ENCODE peak calls at places on chromosomes 2 and 18, in seven cellular contexts. N is body of pancreas; Y is activated naive CD4-positive, alpha-beta T cell; W is stimulated activated CD4-positive, alpha-beta T cell treated with anti-CD3 and anti-CD28 coated beads, Interleukin-2, amount 100 ng/mL, for 24 hours; C is activated gamma-delta T cell treated with anti-CD3 and anti-CD28 coated beads, Interleukin-2, amount 50 U/mL, for 16 hours; U is islet precursor cell; I is fibroblast of pulmonary artery. Z is an unnamed sample.

GRCh38 chr2:128525653-128526052 is 207.0 kb upstream of the HS6ST1 start:
- DNase-seq in W (no peak), N (no peak), Y (no peak), C (no peak), I (no peak), U (no peak), Z (no peak)

GRCh38 chr2:149579972-149580882 is 7.3 kb downstream of the MMADHC start:
- DNase-seq in U (no peak), C (no peak), I (peak), N (no peak), Y (no peak), W (no peak), Z (no peak)

GRCh38 chr2:161166538-161167409 is 6.5 kb downstream of the TANK start:
- DNase-seq in I (no peak), C (peak), U (no peak), Y (no peak), N (no peak), W (peak), Z (peak)

GRCh38 chr2:10814571-10815331 is 2.2 kb upstream of the PDIA6 start:
- DNase-seq in I (no peak), N (no peak), C (no peak), Y (no peak), U (no peak), W (no peak), Z (no peak)

GRCh38 chr18:9987355-9987754 is 73.5 kb downstream of the VAPA start:
- DNase-seq in C (no peak), I (peak), U (peak), W (no peak), Y (no peak), N (no peak), Z (no peak)

GRCh38 chr2:226023383-226023782 is 623.9 kb downstream of the NYAP2 start:
- DNase-seq in I (no peak), W (no peak), Y (no peak), N (no peak), U (no peak), C (no peak), Z (no peak)

GRCh38 chr2:28647682-28648081 is 103.9 kb upstream of the PPP1CB start:
- DNase-seq in W (no peak), Y (no peak), U (no peak), C (no peak), I (no peak), N (no peak), Z (no peak)

GRCh38 chr18:39037925-39038324 is 1472.3 kb upstream of the CELF4 start:
- DNase-seq in U (no peak), Y (no peak), C (no peak), N (no peak), W (no peak), I (no peak), Z (no peak)

GRCh38 chr2:26363323-26363722 is 16.7 kb upstream of the ADGRF3 start:
- DNase-seq in I (no peak), U (no peak), C (no peak), Y (no peak), N (no peak), W (no peak), Z (no peak)

GRCh38 chr2:158671381-158672245 is 123.5 kb upstream of the DAPL1 start:
- DNase-seq in N (no peak), W (no peak), C (no peak), Y (no peak), U (no peak), I (no peak), Z (no peak)

GRCh38 chr18:59456657-59457056 is 97.6 kb upstream of the LMAN1 start:
- DNase-seq in I (no peak), N (no peak), W (no peak), Y (no peak), U (no peak), C (no peak), Z (no peak)

Z was measured in stimulated activated naive B cell treated with anti-CD40 and anti-IgM and Interleukin-4, amounts not matched to agents 10 μg/mL and 1 μg/mL and 100 μg/mL, for 72 hours.